ENCODE peak calls at places on chromosomes 11 and 22, in five cellular contexts. A is Caco-2, F is K562, N is upper lobe of right lung, T is brain microvascular endothelial cell. G is an unnamed sample.

GRCh38 chr22:24758164-24758799 is 16.2 kb downstream of the PIWIL3 start:
- DNase-seq in A (no peak), F (peak), N (no peak), T (peak), G (peak)

GRCh38 chr11:33835143-33835878 is 56.6 kb downstream of the LMO2 start:
- DNase-seq in A (no peak), F (peak), N (no peak), T (peak), G (peak)

GRCh38 chr22:17741866-17742527 is 32.3 kb downstream of the BID start:
- DNase-seq in A (no peak), F (no peak), N (no peak), T (no peak), G (no peak)

GRCh38 chr11:30758012-30758411 is 171.9 kb upstream of the MPPED2 start:
- DNase-seq in A (no peak), F (no peak), N (no peak), T (no peak), G (no peak)

GRCh38 chr22:46090631-46091201 is 59.6 kb upstream of the PPARA start:
- DNase-seq in A (no peak), F (no peak), N (peak), T (no peak), G (peak)

GRCh38 chr11:118448294-118448693 is 12.0 kb downstream of the KMT2A start:
- DNase-seq in A (no peak), F (no peak), N (no peak), T (no peak), G (peak)

GRCh38 chr22:31127181-31127772 is 4.5 kb downstream of the INPP5J start:
- DNase-seq in A (no peak), F (peak), N (no peak), T (no peak), G (no peak)

GRCh38 chr11:86484795-86485166 is 110.1 kb downstream of the CCDC81 start:
- DNase-seq in A (no peak), F (no peak), N (no peak), T (peak), G (no peak)

GRCh38 chr22:23282089-23282501 is 101.8 kb downstream of the BCR start:
- DNase-seq in A (no peak), F (no peak), N (peak), T (peak), G (peak)

GRCh38 chr11:95035316-95035715 is 10.3 kb downstream of the KDM4E start:
- DNase-seq in A (no peak), F (no peak), N (no peak), T (no peak), G (no peak)

GRCh38 chr11:78420255-78420764 is 2.7 kb upstream of the GAB2 start:
- DNase-seq in A (peak), F (peak), N (peak), T (peak), G (peak)

GRCh38 chr11:2215230-2215560 is 43.6 kb upstream of the TH start:
- DNase-seq in A (no peak), F (peak), N (peak), T (no peak), G (no peak)

GRCh38 chr11:7563269-7563668 is 49.5 kb downstream of the PPFIBP2 start:
- DNase-seq in A (no peak), F (no peak), N (no peak), T (no peak), G (no peak)

GRCh38 chr22:29072979-29073617 is at the start of gene KREMEN1:
- DNase-seq in A (no peak), F (no peak), N (peak), T (no peak), G (no peak)

GRCh38 chr11:795638-796564 is 2.2 kb downstream of the SLC25A22 start:
- DNase-seq in A (no peak), F (peak), N (peak), T (peak), G (peak)

GRCh38 chr22:41873391-41873790 is 40.5 kb downstream of the SREBF2 start:
- DNase-seq in A (no peak), F (no peak), N (no peak), T (no peak), G (no peak)

GRCh38 chr11:1458340-1459218 is 28.0 kb downstream of the MOB2 start:
- DNase-seq in A (peak), F (peak), N (peak), T (peak), G (peak)

GRCh38 chr11:77172666-77172982 is 44.6 kb downstream of the MYO7A start:
- DNase-seq in A (peak), F (no peak), N (no peak), T (peak), G (no peak)

GRCh38 chr22:43921361-43921760 is 2.2 kb upstream of the PNPLA3 start:
- DNase-seq in A (no peak), F (no peak), N (no peak), T (peak), G (peak)

GRCh38 chr22:43094085-43094484 is 4.9 kb upstream of the TTLL1 start:
- DNase-seq in A (no peak), F (no peak), N (peak), T (no peak), G (no peak)

DNA sequence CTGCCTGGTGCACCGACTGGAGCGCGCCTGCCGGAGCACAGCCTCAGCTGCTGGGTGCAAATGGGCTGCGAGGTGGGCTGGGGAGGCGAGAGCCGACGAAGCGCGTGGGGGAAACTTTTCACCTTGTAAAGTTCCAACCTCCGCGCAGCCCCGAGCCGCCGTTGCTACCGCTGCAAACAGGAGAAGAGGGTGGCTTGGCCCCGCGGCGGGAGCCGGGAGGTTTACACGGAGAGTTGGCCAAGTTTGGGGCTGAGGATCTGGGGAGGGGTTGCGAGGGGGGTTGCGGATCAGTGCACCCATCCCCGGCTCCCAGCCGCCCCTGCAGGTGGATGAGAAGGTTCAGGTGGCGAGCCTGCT is 566 bp downstream of the FAT3 start:
- DNase-seq in A (no peak), F (no peak), N (no peak), T (no peak), G (no peak)
- H3K4me3 ChIP-seq in A (no peak), F (no peak), N (peak), T (peak), G (peak)

GRCh38 chr11:63616953-63617352 is 2.7 kb upstream of the PLAAT3 start:
- DNase-seq in A (no peak), F (no peak), N (no peak), T (no peak), G (no peak)

GRCh38 chr11:63613517-63614135 is 607 bp downstream of the PLAAT3 start:
- DNase-seq in A (peak), F (no peak), N (peak), T (no peak), G (no peak)

GRCh38 chr11:63611395-63611747 is 2.9 kb downstream of the PLAAT3 start:
- DNase-seq in A (no peak), F (no peak), N (no peak), T (no peak), G (no peak)

GRCh38 chr11:63612181-63612580 is 2.1 kb downstream of the PLAAT3 start:
- DNase-seq in A (no peak), F (no peak), N (no peak), T (no peak), G (peak)

DNA sequence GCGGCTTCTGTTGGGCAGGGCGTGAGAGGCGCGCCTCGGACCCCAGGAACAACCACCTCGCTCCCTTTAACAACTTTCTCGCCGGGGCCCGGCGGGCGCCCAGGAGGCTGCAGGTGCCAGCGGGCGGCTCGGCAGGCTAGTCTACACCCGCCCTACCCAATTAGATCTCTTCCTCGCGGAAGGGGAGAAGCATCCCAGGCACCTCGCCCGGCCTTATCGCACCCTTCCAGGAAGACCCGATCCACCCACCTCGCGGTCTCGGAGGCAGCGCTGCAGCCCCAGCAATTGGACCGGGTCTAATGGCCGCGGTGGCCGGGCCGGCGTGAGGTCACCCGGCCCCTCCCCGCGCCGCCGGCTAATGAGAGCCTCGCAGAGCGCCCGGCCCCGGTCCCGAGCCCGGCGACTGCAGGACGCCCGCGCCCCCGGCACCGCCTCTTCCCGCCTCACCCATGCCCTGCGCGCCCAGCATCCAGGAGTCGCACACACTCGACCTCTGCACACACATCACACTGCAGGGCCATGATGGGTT is at the start of gene PLAAT3:
- DNase-seq in A (peak), F (peak), N (peak), T (no peak), G (peak)
- TF ChIP-seq CTCF in A (no peak), F (no peak), N (no peak), T (no peak), G (no peak)

GRCh38 chr11:11329062-11329806 is 23.8 kb downstream of the CSNK2A3 start:
- DNase-seq in A (no peak), F (no peak), N (no peak), T (no peak), G (no peak)
- H3K4me3 ChIP-seq in A (no peak), F (no peak), N (no peak), T (no peak), G (no peak)

DNA sequence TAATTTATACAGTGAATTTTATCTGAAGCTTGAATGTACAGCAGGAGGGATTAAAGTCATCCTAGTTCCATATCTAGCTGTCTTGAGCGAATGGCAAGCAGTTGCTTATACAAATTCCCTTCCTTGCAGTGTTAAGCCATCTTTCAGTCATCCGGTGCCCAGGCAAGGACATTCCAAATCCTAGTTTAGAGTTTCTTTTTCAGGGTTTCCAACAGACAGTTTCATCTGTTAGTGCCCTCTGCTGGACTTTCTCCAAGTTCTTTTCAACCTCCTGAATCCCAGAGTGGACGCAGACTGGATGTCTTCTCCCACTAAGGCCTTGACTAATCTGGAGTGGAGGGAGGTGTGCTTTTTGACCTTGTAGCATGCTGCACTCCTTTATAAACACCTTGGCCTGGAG is 45.4 kb downstream of the GRAMD1B start:
- DNase-seq in A (no peak), F (no peak), N (no peak), T (peak), G (peak)
- TF ChIP-seq CTCF in A (peak), F (no peak), N (no peak), T (peak), G (peak)

G was measured in cardiac fibroblast.